ENCODE peak calls at places on chromosomes 6 and 20, in five cellular contexts. R, M, W, O and F are unnamed samples.

GRCh38 chr6:113015249-113015648 is 668.1 kb downstream of the RFPL4B start:
- DNase-seq in R (no peak), M (no peak), W (no peak), O (peak; percentile 26), F (no peak)

GRCh38 chr6:33428219-33428890 is 8.5 kb downstream of the SYNGAP1 start:
- DNase-seq in R (peak; percentile 40), M (no peak), W (peak; percentile 60), O (peak; percentile 37), F (peak; percentile 20)

GRCh38 chr6:39430968-39431523 is 108.5 kb upstream of the KCNK16 start:
- DNase-seq in R (peak; percentile 62), M (no peak), W (peak; percentile 23), O (peak; percentile 61), F (peak; percentile 94)

GRCh38 chr6:53692172-53692571 is 26.6 kb upstream of the KLHL31 start:
- DNase-seq in R (no peak), M (no peak), W (no peak), O (no peak), F (no peak)

GRCh38 chr20:46357030-46357514 is 48.8 kb upstream of the CDH22 start:
- DNase-seq in R (no peak), M (no peak), W (peak; percentile 22), O (no peak), F (peak; percentile 21)

GRCh38 chr6:84137989-84138575 is 89.4 kb downstream of the CEP162 start:
- DNase-seq in R (no peak), M (no peak), W (peak; percentile 73), O (no peak), F (no peak)

GRCh38 chr20:51153867-51154707 is 131.2 kb upstream of the KCNG1 start:
- DNase-seq in R (no peak), M (no peak), W (no peak), O (no peak), F (peak; percentile 24)

GRCh38 chr20:33233129-33233774 is 2.5 kb upstream of the BPIFA1 start:
- DNase-seq in R (peak; percentile 65), M (no peak), W (no peak), O (no peak), F (peak; percentile 86)

GRCh38 chr6:13877116-13877515 is 47.6 kb upstream of the RNF182 start:
- DNase-seq in R (no peak), M (no peak), W (no peak), O (no peak), F (no peak)

GRCh38 chr6:162750776-162751175 is 23.0 kb downstream of the PACRG start:
- DNase-seq in R (no peak), M (no peak), W (no peak), O (no peak), F (no peak)

GRCh38 chr6:10968776-10969175 is 75.3 kb downstream of the ELOVL2 start:
- DNase-seq in R (no peak), M (no peak), W (no peak), O (peak; percentile 65), F (no peak)

GRCh38 chr6:153564803-153565202 is 433.7 kb upstream of the RGS17 start:
- DNase-seq in R (no peak), M (no peak), W (peak; percentile 45), O (no peak), F (no peak)

GRCh38 chr6:147149826-147150225 is 54.4 kb upstream of the STXBP5 start:
- DNase-seq in R (no peak), M (no peak), W (no peak), O (no peak), F (no peak)

GRCh38 chr20:46625875-46626373 is 25.3 kb downstream of the SLC13A3 start:
- DNase-seq in R (no peak), M (no peak), W (no peak), O (no peak), F (no peak)

GRCh38 chr6:31400467-31401289 is 2.7 kb upstream of the MICA start:
- DNase-seq in R (peak; percentile 68), M (peak; percentile 61), W (peak; percentile 59), O (peak; percentile 16), F (no peak)

GRCh38 chr6:150298029-150298380 is 70.8 kb upstream of the IYD start:
- DNase-seq in R (no peak), M (no peak), W (no peak), O (no peak), F (no peak)

GRCh38 chr20:58618694-58619540 is 32.2 kb upstream of the STX16 start:
- DNase-seq in R (peak; percentile 72), M (no peak), W (no peak), O (peak; percentile 89), F (no peak)

GRCh38 chr6:33383427-33384185 is 8.0 kb upstream of the KIFC1 start:
- DNase-seq in R (no peak), M (no peak), W (no peak), O (no peak), F (no peak)

GRCh38 chr6:166927942-166928643 is 28.3 kb downstream of the RNASET2 start:
- DNase-seq in R (no peak), M (no peak), W (no peak), O (no peak), F (no peak)

GRCh38 chr20:48794360-48794759 is 33.4 kb downstream of the PREX1 start:
- DNase-seq in R (peak; percentile 54), M (no peak), W (peak; percentile 20), O (no peak), F (peak; percentile 55)

GRCh38 chr6:157779705-157780604 is 43.1 kb upstream of the SNX9 start:
- DNase-seq in R (no peak), M (no peak), W (no peak), O (peak; percentile 70), F (no peak)

GRCh38 chr6:165674155-165675029 is 11.4 kb upstream of the PDE10A start:
- DNase-seq in R (no peak), M (no peak), W (peak; percentile 68), O (no peak), F (no peak)

GRCh38 chr6:88115307-88115706 is 50.8 kb downstream of the CNR1 start:
- DNase-seq in R (no peak), M (no peak), W (no peak), O (no peak), F (no peak)

GRCh38 chr6:166936079-166936787 is 20.1 kb downstream of the RNASET2 start:
- DNase-seq in R (no peak), M (no peak), W (no peak), O (no peak), F (peak; percentile 23)

GRCh38 chr20:51500311-51500710 is 42.2 kb downstream of the NFATC2 start:
- DNase-seq in R (no peak), M (no peak), W (no peak), O (no peak), F (no peak)

GRCh38 chr6:42978487-42978792 is 541 bp downstream of the PEX6 start:
- DNase-seq in R (peak; percentile 41), M (no peak), W (peak; percentile 43), O (peak; percentile 61), F (no peak)

GRCh38 chr6:40779399-40779798 is 192.2 kb upstream of the LRFN2 start:
- DNase-seq in R (no peak), M (no peak), W (peak; percentile 48), O (peak; percentile 97), F (no peak)

GRCh38 chr6:69398729-69399128 is 398.1 kb downstream of the LMBRD1 start:
- DNase-seq in R (no peak), M (no peak), W (no peak), O (no peak), F (no peak)

GRCh38 chr6:152697634-152698033 is at the start of gene MYCT1:
- DNase-seq in R (no peak), M (no peak), W (peak; percentile 98), O (no peak), F (no peak)

GRCh38 chr6:150209415-150209814 is 66.6 kb downstream of the PPP1R14C start:
- DNase-seq in R (no peak), M (no peak), W (no peak), O (no peak), F (no peak)

GRCh38 chr6:34514593-34515472 is 41.3 kb downstream of the SPDEF start:
- DNase-seq in R (peak; percentile 71), M (no peak), W (peak; percentile 75), O (peak; percentile 54), F (peak; percentile 84)

GRCh38 chr6:42142118-42142835 is at the start of gene C6orf132:
- DNase-seq in R (peak; percentile 82), M (no peak), W (peak; percentile 19), O (peak; percentile 35), F (peak; percentile 14)

GRCh38 chr6:53579338-53579737 is 34.4 kb upstream of the GCLC start:
- DNase-seq in R (no peak), M (no peak), W (no peak), O (no peak), F (no peak)

GRCh38 chr20:35295674-35296073 is 3.4 kb upstream of the FAM83C start:
- DNase-seq in R (no peak), M (no peak), W (no peak), O (no peak), F (no peak)

GRCh38 chr6:41372526-41373366 is 37.3 kb downstream of the NCR2 start:
- DNase-seq in R (peak; percentile 46), M (no peak), W (no peak), O (no peak), F (no peak)

GRCh38 chr6:20205722-20206154 is 6.5 kb downstream of the MBOAT1 start:
- DNase-seq in R (no peak), M (no peak), W (no peak), O (no peak), F (no peak)

GRCh38 chr6:132247381-132248159 is 153.7 kb downstream of the MOXD1 start:
- DNase-seq in R (no peak), M (no peak), W (no peak), O (peak; percentile 44), F (no peak)

GRCh38 chr6:8219352-8219943 is 117.1 kb upstream of the EEF1E1 start:
- DNase-seq in R (no peak), M (no peak), W (peak; percentile 76), O (peak; percentile 65), F (peak; percentile 16)

GRCh38 chr6:149248688-149249369 is 68.7 kb upstream of the TAB2 start:
- DNase-seq in R (no peak), M (no peak), W (no peak), O (no peak), F (no peak)

GRCh38 chr20:14707865-14708574 is 370.6 kb upstream of the FLRT3 start:
- DNase-seq in R (no peak), M (no peak), W (no peak), O (no peak), F (no peak)